ENCODE peak calls at places on chromosomes 4 and X, in eight cellular contexts. Y, K, L, P, S, F, E and I are unnamed samples.

GRCh38 chrX:78329486-78329885 is 2.1 kb upstream of the CYSLTR1 start:
- DNase-seq in Y (no peak), K (no peak), L (no peak), P (no peak), S (no peak), F (no peak), E (no peak), I (no peak)

GRCh38 chr4:12286351-12286750 is 857.7 kb upstream of the HS3ST1 start:
- DNase-seq in Y (no peak), K (no peak), L (no peak), P (no peak), S (no peak), F (no peak), E (no peak), I (no peak)

GRCh38 chrX:45353462-45353861 is 152.8 kb upstream of the DIPK2B start:
- DNase-seq in Y (no peak), K (no peak), L (no peak), P (no peak), S (no peak), F (no peak), E (no peak), I (no peak)

GRCh38 chrX:119194631-119195030 is 41.5 kb upstream of the PGRMC1 start:
- DNase-seq in Y (no peak), K (no peak), L (no peak), P (no peak), S (no peak), F (no peak), E (no peak), I (no peak)

GRCh38 chrX:71198066-71198465 is 25.0 kb upstream of the GJB1 start:
- DNase-seq in Y (no peak), K (no peak), L (no peak), P (no peak), S (no peak), F (no peak), E (no peak), I (no peak)

GRCh38 chr4:5827108-5828004 is 65.5 kb downstream of the CRMP1 start:
- DNase-seq in Y (no peak), K (no peak), L (peak; percentile 46), P (no peak), S (peak; percentile 14), F (no peak), E (no peak), I (no peak)

GRCh38 chr4:169397762-169398161 is 127.0 kb upstream of the SH3RF1 start:
- DNase-seq in Y (no peak), K (no peak), L (no peak), P (no peak), S (no peak), F (no peak), E (no peak), I (no peak)

GRCh38 chr4:40546506-40546905 is 83.2 kb downstream of the RBM47 start:
- DNase-seq in Y (no peak), K (no peak), L (no peak), P (peak; percentile 36), S (peak; percentile 56), F (peak; percentile 75), E (no peak), I (no peak)

GRCh38 chrX:66017659-66018170 is 22.2 kb downstream of the VSIG4 start:
- DNase-seq in Y (no peak), K (no peak), L (no peak), P (peak; percentile 8), S (no peak), F (no peak), E (no peak), I (no peak)

GRCh38 chr4:100076753-100077152 is 113.5 kb downstream of the DDIT4L start:
- DNase-seq in Y (no peak), K (no peak), L (no peak), P (no peak), S (no peak), F (no peak), E (no peak), I (no peak)

GRCh38 chrX:1883772-1884171 is 268.9 kb downstream of the ASMT start:
- DNase-seq in Y (no peak), K (no peak), L (no peak), P (no peak), S (no peak), F (no peak), E (no peak), I (no peak)

GRCh38 chrX:37717708-37718107 is 32.1 kb downstream of the XK start:
- DNase-seq in Y (no peak), K (no peak), L (no peak), P (no peak), S (no peak), F (no peak), E (no peak), I (no peak)

GRCh38 chrX:48487362-48487785 is 11.4 kb downstream of the FTSJ1 start:
- DNase-seq in Y (no peak), K (no peak), L (no peak), P (no peak), S (no peak), F (peak; percentile 57), E (no peak), I (no peak)

GRCh38 chrX:8815460-8816065 is 14.4 kb upstream of the FAM9A start:
- DNase-seq in Y (peak; percentile 67), K (no peak), L (no peak), P (peak; percentile 6), S (no peak), F (no peak), E (peak; percentile 16), I (no peak)

GRCh38 chr4:111228874-111229273 is 606.0 kb upstream of the PITX2 start:
- DNase-seq in Y (no peak), K (no peak), L (no peak), P (no peak), S (no peak), F (no peak), E (no peak), I (no peak)

GRCh38 chr4:112183252-112183651 is 38.0 kb downstream of the FAM241A start:
- DNase-seq in Y (no peak), K (no peak), L (no peak), P (no peak), S (no peak), F (no peak), E (no peak), I (no peak)

GRCh38 chr4:25297528-25298242 is 14.9 kb upstream of the ZCCHC4 start:
- DNase-seq in Y (no peak), K (no peak), L (no peak), P (no peak), S (no peak), F (no peak), E (no peak), I (no peak)

GRCh38 chr4:102345795-102346100 is 466 bp upstream of the SLC39A8 start:
- DNase-seq in Y (no peak), K (no peak), L (no peak), P (peak; percentile 6), S (no peak), F (no peak), E (no peak), I (no peak)
- H3K27ac ChIP-seq in Y (no peak overlapping the region), K (peak overlapping the region; percentile 78), L (peak overlapping the region; percentile 59), P (peak overlapping the region; percentile 50), S (peak overlapping the region; percentile 73), F (peak overlapping the region; percentile 74), E (peak overlapping the region; percentile 4), I (peak overlapping the region; percentile 56)

GRCh38 chr4:164402554-164402953 is 351.4 kb upstream of the SMIM31 start:
- DNase-seq in Y (no peak), K (no peak), L (no peak), P (no peak), S (no peak), F (no peak), E (no peak), I (no peak)
- TF ChIP-seq POLR2A in Y (no peak), K (no peak), L (no peak), P (no peak), S (no peak), F (no peak), E (no peak), I (no peak)

DNA sequence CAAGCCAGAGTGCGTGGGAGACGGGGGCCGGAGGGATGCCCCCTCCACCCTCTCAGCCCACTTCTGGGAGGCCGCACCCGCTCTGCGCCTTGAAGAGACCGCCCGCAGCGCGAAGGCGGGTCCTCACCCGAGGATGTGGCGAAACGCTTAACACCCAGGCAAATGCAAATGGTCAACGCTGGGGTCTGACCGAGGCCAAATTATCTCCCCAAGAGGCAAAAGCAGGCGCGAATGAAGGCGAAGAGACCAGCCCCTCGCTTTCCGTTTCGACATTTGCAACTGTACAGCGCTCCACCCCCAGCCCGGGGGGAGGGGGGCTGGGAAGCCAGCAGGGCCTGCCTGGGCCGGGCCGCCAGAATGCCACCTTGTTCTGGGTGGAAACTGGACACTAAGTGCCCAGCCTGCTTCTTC is 137.7 kb upstream of the ZIC3 start:
- DNase-seq in Y (no peak), K (no peak), L (no peak), P (no peak), S (no peak), F (no peak), E (no peak), I (no peak)
- H3K4me3 ChIP-seq in Y (peak overlapping the region; percentile 24), K (peak overlapping the region; percentile 36), L (peak overlapping the region; percentile 45), P (peak overlapping the region; percentile 13), S (peak overlapping the region; percentile 43), F (peak overlapping the region; percentile 25), E (peak overlapping the region; percentile 38), I (peak overlapping the region; percentile 36)

DNA sequence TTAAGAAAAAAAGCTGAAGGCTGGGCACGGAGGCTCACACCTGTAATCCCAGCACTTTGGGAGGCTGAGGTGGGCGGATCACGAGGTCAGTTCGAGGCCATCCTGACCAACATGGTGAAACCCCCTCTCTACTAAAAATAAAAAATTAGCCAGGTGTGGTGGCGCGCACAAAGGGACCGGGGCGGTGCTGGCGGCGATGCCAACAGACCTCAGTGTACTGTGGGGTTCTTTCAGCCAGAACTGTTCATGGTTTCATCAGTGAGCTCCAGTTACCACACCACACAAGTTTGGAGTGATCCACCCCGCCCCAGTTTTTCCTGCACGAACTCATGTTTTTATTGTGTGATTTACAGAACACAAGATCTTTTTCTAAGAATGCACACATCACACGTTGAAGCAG is 21.2 kb upstream of the IRAK1 start:
- DNase-seq in Y (no peak), K (peak; percentile 30), L (no peak), P (no peak), S (no peak), F (no peak), E (no peak), I (no peak)
- H3K27ac ChIP-seq in Y (no peak overlapping the region), K (no peak overlapping the region), L (no peak overlapping the region), P (no peak overlapping the region), S (peak overlapping the region; percentile 8), F (peak overlapping the region; percentile 76), E (no peak overlapping the region), I (peak overlapping the region; percentile 69)

GRCh38 chr4:117786566-117786965 is 247.7 kb upstream of the NDST3 start:
- DNase-seq in Y (no peak), K (no peak), L (no peak), P (no peak), S (no peak), F (no peak), E (no peak), I (no peak)
- TF ChIP-seq POLR2A in Y (no peak), K (no peak), L (no peak), P (no peak), S (no peak), F (no peak), E (no peak), I (no peak)